ENCODE peak calls at places on chromosome 3, in four cellular contexts. One of them, this sample, is unnamed.

GRCh38 chr3:61132062-61132461 is 119.2 kb downstream of the FHIT start:
- DNase-seq in tibial artery: no peak
- DNase-seq in Peyer's patch: no peak
- DNase-seq in suprapubic skin: no peak
- DNase-seq in this sample: no peak

GRCh38 chr3:32843504-32844321 is 25.9 kb downstream of the TRIM71 start:
- DNase-seq in tibial artery: no peak
- DNase-seq in suprapubic skin: no peak
- DNase-seq in Peyer's patch: no peak
- DNase-seq in this sample: no peak

GRCh38 chr3:47441796-47442551 is 33.8 kb downstream of the SCAP start:
- DNase-seq in Peyer's patch: peak; percentile 74
- DNase-seq in suprapubic skin: no peak
- DNase-seq in tibial artery: peak; percentile 13
- DNase-seq in this sample: no peak

GRCh38 chr3:188578579-188579363 is 424.8 kb downstream of the LPP start:
- DNase-seq in Peyer's patch: no peak
- DNase-seq in suprapubic skin: peak; percentile 69
- DNase-seq in tibial artery: peak; percentile 94
- DNase-seq in this sample: no peak

GRCh38 chr3:52136513-52136912 is 17.7 kb downstream of the POC1A start:
- DNase-seq in tibial artery: peak; percentile 76
- DNase-seq in suprapubic skin: no peak
- DNase-seq in Peyer's patch: no peak
- DNase-seq in this sample: no peak

GRCh38 chr3:191397771-191398170 is 63.2 kb upstream of the PYDC2 start:
- DNase-seq in suprapubic skin: no peak
- DNase-seq in Peyer's patch: no peak
- DNase-seq in tibial artery: no peak
- DNase-seq in this sample: no peak

GRCh38 chr3:183437060-183437459 is 8.6 kb upstream of the MCF2L2 start:
- DNase-seq in tibial artery: no peak
- DNase-seq in suprapubic skin: no peak
- DNase-seq in Peyer's patch: no peak
- DNase-seq in this sample: no peak

GRCh38 chr3:99960941-99961340 is 143.3 kb downstream of the CMSS1 start:
- DNase-seq in tibial artery: no peak
- DNase-seq in Peyer's patch: no peak
- DNase-seq in suprapubic skin: no peak
- DNase-seq in this sample: no peak

GRCh38 chr3:49415931-49416601 is 3.8 kb downstream of the TCTA start:
- DNase-seq in tibial artery: no peak
- DNase-seq in suprapubic skin: no peak
- DNase-seq in Peyer's patch: peak; percentile 84
- DNase-seq in this sample: no peak

GRCh38 chr3:29465836-29466235 is 185.0 kb downstream of the RBMS3 start:
- DNase-seq in suprapubic skin: no peak
- DNase-seq in tibial artery: no peak
- DNase-seq in Peyer's patch: no peak
- DNase-seq in this sample: no peak

GRCh38 chr3:141366285-141367037 is 1.8 kb upstream of the ZBTB38 start:
- DNase-seq in suprapubic skin: no peak
- DNase-seq in tibial artery: peak; percentile 75
- DNase-seq in Peyer's patch: no peak
- DNase-seq in this sample: no peak

GRCh38 chr3:72630614-72631344 is 217.5 kb downstream of the SHQ1 start:
- DNase-seq in tibial artery: no peak
- DNase-seq in Peyer's patch: no peak
- DNase-seq in suprapubic skin: no peak
- DNase-seq in this sample: no peak

GRCh38 chr3:101179637-101180036 is 140.7 kb downstream of the IMPG2 start:
- DNase-seq in tibial artery: no peak
- DNase-seq in Peyer's patch: no peak
- DNase-seq in suprapubic skin: no peak
- DNase-seq in this sample: no peak

GRCh38 chr3:126102530-126102951 is 18.6 kb upstream of the SLC41A3 start:
- DNase-seq in Peyer's patch: no peak
- DNase-seq in suprapubic skin: no peak
- DNase-seq in tibial artery: peak; percentile 96
- DNase-seq in this sample: no peak

GRCh38 chr3:133040696-133041523 is 2.7 kb downstream of the TMEM108 start:
- DNase-seq in tibial artery: peak; percentile 69
- DNase-seq in suprapubic skin: peak; percentile 69
- DNase-seq in Peyer's patch: peak; percentile 59
- DNase-seq in this sample: peak; percentile 55

GRCh38 chr3:117885046-117885445 is 1149.6 kb downstream of the IGSF11 start:
- DNase-seq in tibial artery: no peak
- DNase-seq in suprapubic skin: no peak
- DNase-seq in Peyer's patch: no peak
- DNase-seq in this sample: no peak

GRCh38 chr3:72418149-72418686 is 430.0 kb downstream of the SHQ1 start:
- DNase-seq in tibial artery: no peak
- DNase-seq in suprapubic skin: no peak
- DNase-seq in Peyer's patch: no peak
- DNase-seq in this sample: no peak

GRCh38 chr3:142596726-142597088 is 514 bp downstream of the PLS1 start:
- DNase-seq in tibial artery: no peak
- DNase-seq in Peyer's patch: no peak
- DNase-seq in suprapubic skin: no peak
- DNase-seq in this sample: no peak

GRCh38 chr3:46660543-46661523 is 32.6 kb downstream of the ALS2CL start:
- DNase-seq in Peyer's patch: peak; percentile 32
- DNase-seq in suprapubic skin: peak; percentile 64
- DNase-seq in tibial artery: peak; percentile 56
- DNase-seq in this sample: no peak

GRCh38 chr3:138114988-138115971 is at the start of gene DZIP1L:
- DNase-seq in tibial artery: peak; percentile 86
- DNase-seq in Peyer's patch: peak; percentile 54
- DNase-seq in suprapubic skin: peak; percentile 78
- DNase-seq in this sample: peak; percentile 93

GRCh38 chr3:16332904-16333426 is 68.0 kb downstream of the OXNAD1 start:
- DNase-seq in suprapubic skin: no peak
- DNase-seq in Peyer's patch: no peak
- DNase-seq in tibial artery: no peak
- DNase-seq in this sample: no peak

GRCh38 chr3:23740517-23741402 is 65.0 kb upstream of the UBE2E1 start:
- DNase-seq in suprapubic skin: no peak
- DNase-seq in Peyer's patch: no peak
- DNase-seq in tibial artery: peak; percentile 71
- DNase-seq in this sample: no peak

GRCh38 chr3:122923611-122924010 is 104.0 kb downstream of the SEMA5B start:
- DNase-seq in suprapubic skin: no peak
- DNase-seq in tibial artery: peak; percentile 17
- DNase-seq in Peyer's patch: no peak
- DNase-seq in this sample: no peak

GRCh38 chr3:141402476-141403171 is 34.3 kb downstream of the ZBTB38 start:
- DNase-seq in tibial artery: peak; percentile 89
- DNase-seq in Peyer's patch: peak; percentile 81
- DNase-seq in suprapubic skin: peak; percentile 89
- DNase-seq in this sample: no peak

GRCh38 chr3:112984485-112984884 is 6.3 kb upstream of the GTPBP8 start:
- DNase-seq in suprapubic skin: no peak
- DNase-seq in tibial artery: no peak
- DNase-seq in Peyer's patch: peak; percentile 76
- DNase-seq in this sample: no peak

GRCh38 chr3:37745921-37746320 is 115.8 kb upstream of the CTDSPL start:
- DNase-seq in tibial artery: no peak
- DNase-seq in Peyer's patch: no peak
- DNase-seq in suprapubic skin: no peak
- DNase-seq in this sample: no peak
- TF ChIP-seq CTCF in tibial artery: no peak
- TF ChIP-seq CTCF in Peyer's patch: no peak
- TF ChIP-seq CTCF in suprapubic skin: no peak
- TF ChIP-seq CTCF in this sample: no peak

GRCh38 chr3:134312873-134313838 is 61.1 kb downstream of the AMOTL2 start:
- DNase-seq in tibial artery: peak; percentile 89
- DNase-seq in suprapubic skin: peak; percentile 79
- DNase-seq in Peyer's patch: peak; percentile 67
- DNase-seq in this sample: peak; percentile 96
- TF ChIP-seq CTCF in tibial artery: peak; percentile 33
- TF ChIP-seq CTCF in suprapubic skin: no peak
- TF ChIP-seq CTCF in Peyer's patch: no peak
- TF ChIP-seq CTCF in this sample: peak; percentile 71

GRCh38 chr3:129855454-129856419 is 37.8 kb downstream of the TMCC1 start:
- DNase-seq in suprapubic skin: no peak
- DNase-seq in Peyer's patch: no peak
- DNase-seq in tibial artery: no peak
- DNase-seq in this sample: no peak
- TF ChIP-seq CTCF in suprapubic skin: no peak
- TF ChIP-seq CTCF in Peyer's patch: no peak
- TF ChIP-seq CTCF in tibial artery: no peak
- TF ChIP-seq CTCF in this sample: peak; percentile 41

GRCh38 chr3:128062033-128062745 is 10.0 kb downstream of the SEC61A1 start:
- DNase-seq in Peyer's patch: no peak
- DNase-seq in suprapubic skin: no peak
- DNase-seq in tibial artery: no peak
- DNase-seq in this sample: no peak

GRCh38 chr3:128066111-128066510 is 13.9 kb downstream of the SEC61A1 start:
- DNase-seq in tibial artery: no peak
- DNase-seq in suprapubic skin: no peak
- DNase-seq in Peyer's patch: no peak
- DNase-seq in this sample: no peak

GRCh38 chr3:128056258-128056657 is 4.0 kb downstream of the SEC61A1 start:
- DNase-seq in Peyer's patch: no peak
- DNase-seq in tibial artery: no peak
- DNase-seq in suprapubic skin: no peak
- DNase-seq in this sample: no peak

GRCh38 chr3:128064962-128065361 is 12.7 kb downstream of the SEC61A1 start:
- DNase-seq in tibial artery: no peak
- DNase-seq in suprapubic skin: no peak
- DNase-seq in Peyer's patch: no peak
- DNase-seq in this sample: no peak

DNA sequence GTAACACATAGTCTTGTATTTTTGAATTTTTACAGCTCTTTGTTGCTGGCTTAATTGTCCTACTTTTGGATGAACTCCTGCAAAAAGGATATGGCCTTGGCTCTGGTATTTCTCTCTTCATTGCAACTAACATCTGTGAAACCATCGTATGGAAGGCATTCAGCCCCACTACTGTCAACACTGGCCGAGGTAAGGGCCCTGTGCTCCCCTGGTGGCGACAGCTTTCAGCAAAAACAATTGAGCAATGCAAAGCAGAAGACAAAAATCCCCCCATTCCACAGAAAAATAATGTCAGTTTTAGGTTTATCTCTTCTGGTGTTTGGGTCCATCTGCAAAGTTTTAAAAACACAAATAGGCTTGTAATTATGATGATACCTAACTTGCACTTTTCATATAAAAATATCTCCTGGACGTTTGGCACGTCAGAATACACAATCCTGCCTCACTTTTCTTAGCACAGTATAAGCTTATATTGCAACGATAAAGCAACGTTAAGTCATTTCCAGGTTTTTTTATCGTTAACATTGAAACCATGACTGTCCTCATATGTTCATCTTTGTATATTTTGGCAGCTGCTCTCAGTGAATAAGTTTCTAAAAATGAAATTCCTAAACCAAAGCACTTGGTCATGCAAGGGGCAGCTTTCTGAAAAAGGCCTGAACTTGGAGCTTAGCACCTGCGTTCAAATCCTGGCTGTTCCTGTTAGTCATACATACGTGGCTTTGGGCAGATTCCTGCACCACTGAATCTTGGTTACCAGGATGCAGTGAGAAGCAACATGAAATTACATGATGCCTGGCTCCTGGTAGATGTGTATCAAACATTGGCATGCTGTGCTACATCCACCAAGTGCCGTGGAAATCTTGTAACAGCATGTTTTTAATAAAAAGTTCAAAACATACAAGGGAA is 8.5 kb downstream of the SEC61A1 start:
- DNase-seq in suprapubic skin: no peak
- DNase-seq in tibial artery: no peak
- DNase-seq in Peyer's patch: no peak
- DNase-seq in this sample: no peak
- TF ChIP-seq CTCF in suprapubic skin: no peak
- TF ChIP-seq CTCF in tibial artery: no peak
- TF ChIP-seq CTCF in Peyer's patch: no peak
- TF ChIP-seq CTCF in this sample: peak; percentile 38

DNA sequence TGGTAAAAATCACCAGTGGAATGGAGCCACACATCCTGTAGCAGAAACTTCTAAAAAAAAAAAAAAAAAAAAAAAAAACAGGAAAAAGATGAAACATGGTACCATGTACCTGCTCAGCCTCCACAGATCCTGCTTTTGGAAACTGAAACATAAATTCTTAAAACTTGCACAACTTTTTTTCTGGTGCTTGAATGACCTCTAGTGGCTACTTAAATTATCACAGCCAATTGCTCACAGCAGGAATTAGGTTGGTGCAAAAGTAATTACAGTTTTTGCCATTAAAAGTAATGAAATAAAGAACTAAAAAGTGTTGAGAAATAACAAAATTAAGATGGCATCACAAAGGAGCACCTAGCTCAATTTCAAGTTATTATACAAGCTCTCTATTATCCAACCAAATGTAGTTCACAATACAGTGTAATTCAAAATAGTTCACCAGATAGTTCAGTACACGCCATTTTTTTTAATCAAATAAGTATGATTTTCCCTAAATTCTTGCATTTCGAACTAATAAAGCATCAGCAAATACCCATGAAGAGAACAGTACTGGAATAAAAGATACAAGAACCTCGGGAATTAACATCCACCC is 80.6 kb downstream of the ULK4 start:
- DNase-seq in suprapubic skin: no peak
- DNase-seq in Peyer's patch: no peak
- DNase-seq in tibial artery: no peak
- DNase-seq in this sample: no peak
- TF ChIP-seq CTCF in suprapubic skin: peak; percentile 67
- TF ChIP-seq CTCF in Peyer's patch: peak; percentile 34
- TF ChIP-seq CTCF in tibial artery: peak; percentile 56
- TF ChIP-seq CTCF in this sample: peak; percentile 87

GRCh38 chr3:193314161-193314560 is 64.4 kb downstream of the ATP13A5 start:
- DNase-seq in Peyer's patch: no peak
- DNase-seq in suprapubic skin: no peak
- DNase-seq in tibial artery: no peak
- DNase-seq in this sample: no peak
- TF ChIP-seq CTCF in Peyer's patch: no peak
- TF ChIP-seq CTCF in suprapubic skin: no peak
- TF ChIP-seq CTCF in tibial artery: no peak
- TF ChIP-seq CTCF in this sample: peak; percentile 34

DNA sequence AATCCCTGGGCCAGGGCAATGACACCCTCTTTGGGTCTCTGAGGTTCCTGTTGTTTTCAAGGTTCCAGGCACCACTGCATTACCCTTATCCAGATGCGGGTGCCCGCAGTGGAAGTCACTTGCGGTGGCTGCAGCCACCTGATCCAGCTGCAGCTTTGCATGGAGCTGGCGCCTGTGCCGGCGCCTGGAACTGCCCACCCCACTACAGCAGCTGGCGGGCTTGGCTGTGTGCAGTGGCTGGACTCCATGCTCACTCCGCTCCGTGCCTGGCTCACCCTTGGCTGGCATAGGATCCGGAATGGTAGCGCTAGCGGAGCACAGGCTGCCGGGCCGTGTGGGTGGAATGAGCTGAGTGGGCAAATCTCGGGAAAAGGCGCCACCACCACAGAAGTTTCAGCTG is 832.6 kb upstream of the CADM2 start:
- DNase-seq in Peyer's patch: no peak
- DNase-seq in suprapubic skin: no peak
- DNase-seq in tibial artery: no peak
- DNase-seq in this sample: peak; percentile 79
- TF ChIP-seq CTCF in Peyer's patch: no peak
- TF ChIP-seq CTCF in suprapubic skin: no peak
- TF ChIP-seq CTCF in tibial artery: no peak
- TF ChIP-seq CTCF in this sample: no peak